ENCODE peak calls at places on chromosomes 16 and 17, in seven cellular contexts. One of them, this sample, is unnamed.

GRCh38 chr17:71668807-71669206 is 452.0 kb upstream of the SOX9 start:
- DNase-seq in uterus: no peak
- DNase-seq in aorta: no peak
- DNase-seq in stimulated activated CD4-positive, alpha-beta T cell treated with anti-CD3 and anti-CD28 coated beads, Interleukin-1b, Interleukin-23, amount 100 ng/mL, for 24 hours: no peak
- DNase-seq in fibroblast of gingiva: no peak
- DNase-seq in EL: no peak
- DNase-seq in cardiac fibroblast: no peak
- DNase-seq in this sample: no peak

GRCh38 chr16:31471875-31472558 is at the start of gene TGFB1I1:
- DNase-seq in EL: peak; percentile 85
- DNase-seq in uterus: peak; percentile 92
- DNase-seq in aorta: peak; percentile 88
- DNase-seq in stimulated activated CD4-positive, alpha-beta T cell treated with anti-CD3 and anti-CD28 coated beads, Interleukin-1b, Interleukin-23, amount 100 ng/mL, for 24 hours: no peak
- DNase-seq in fibroblast of gingiva: peak; percentile 87
- DNase-seq in cardiac fibroblast: peak; percentile 84
- DNase-seq in this sample: peak; percentile 84

GRCh38 chr17:79655672-79656290 is 44.9 kb upstream of the RBFOX3 start:
- DNase-seq in aorta: no peak
- DNase-seq in cardiac fibroblast: no peak
- DNase-seq in fibroblast of gingiva: no peak
- DNase-seq in stimulated activated CD4-positive, alpha-beta T cell treated with anti-CD3 and anti-CD28 coated beads, Interleukin-1b, Interleukin-23, amount 100 ng/mL, for 24 hours: no peak
- DNase-seq in EL: no peak
- DNase-seq in uterus: peak; percentile 10
- DNase-seq in this sample: no peak

GRCh38 chr17:76947309-76947708 is 79.1 kb downstream of the MGAT5B start:
- DNase-seq in fibroblast of gingiva: no peak
- DNase-seq in uterus: no peak
- DNase-seq in cardiac fibroblast: no peak
- DNase-seq in aorta: no peak
- DNase-seq in EL: no peak
- DNase-seq in stimulated activated CD4-positive, alpha-beta T cell treated with anti-CD3 and anti-CD28 coated beads, Interleukin-1b, Interleukin-23, amount 100 ng/mL, for 24 hours: no peak
- DNase-seq in this sample: no peak

GRCh38 chr16:22075776-22076175 is 16.6 kb upstream of the VWA3A start:
- DNase-seq in cardiac fibroblast: peak; percentile 52
- DNase-seq in EL: no peak
- DNase-seq in uterus: no peak
- DNase-seq in fibroblast of gingiva: no peak
- DNase-seq in aorta: no peak
- DNase-seq in stimulated activated CD4-positive, alpha-beta T cell treated with anti-CD3 and anti-CD28 coated beads, Interleukin-1b, Interleukin-23, amount 100 ng/mL, for 24 hours: no peak
- DNase-seq in this sample: no peak

GRCh38 chr17:41322264-41322902 is 6.9 kb upstream of the KRTAP17-1 start:
- DNase-seq in stimulated activated CD4-positive, alpha-beta T cell treated with anti-CD3 and anti-CD28 coated beads, Interleukin-1b, Interleukin-23, amount 100 ng/mL, for 24 hours: no peak
- DNase-seq in aorta: no peak
- DNase-seq in EL: peak; percentile 75
- DNase-seq in cardiac fibroblast: peak; percentile 71
- DNase-seq in fibroblast of gingiva: peak; percentile 71
- DNase-seq in uterus: no peak
- DNase-seq in this sample: peak; percentile 76

GRCh38 chr17:80263253-80264047 is 2.8 kb downstream of the RNF213 start:
- DNase-seq in stimulated activated CD4-positive, alpha-beta T cell treated with anti-CD3 and anti-CD28 coated beads, Interleukin-1b, Interleukin-23, amount 100 ng/mL, for 24 hours: peak; percentile 85
- DNase-seq in aorta: peak; percentile 90
- DNase-seq in EL: peak; percentile 93
- DNase-seq in uterus: peak; percentile 90
- DNase-seq in cardiac fibroblast: peak; percentile 89
- DNase-seq in fibroblast of gingiva: peak; percentile 88
- DNase-seq in this sample: peak; percentile 87

GRCh38 chr17:37089998-37090397 is 141.2 kb downstream of the AATF start:
- DNase-seq in fibroblast of gingiva: no peak
- DNase-seq in stimulated activated CD4-positive, alpha-beta T cell treated with anti-CD3 and anti-CD28 coated beads, Interleukin-1b, Interleukin-23, amount 100 ng/mL, for 24 hours: no peak
- DNase-seq in uterus: no peak
- DNase-seq in aorta: no peak
- DNase-seq in cardiac fibroblast: no peak
- DNase-seq in EL: no peak
- DNase-seq in this sample: no peak

GRCh38 chr16:66267287-66268137 is 99.0 kb upstream of the CDH5 start:
- DNase-seq in stimulated activated CD4-positive, alpha-beta T cell treated with anti-CD3 and anti-CD28 coated beads, Interleukin-1b, Interleukin-23, amount 100 ng/mL, for 24 hours: no peak
- DNase-seq in uterus: peak; percentile 25
- DNase-seq in EL: no peak
- DNase-seq in aorta: no peak
- DNase-seq in fibroblast of gingiva: no peak
- DNase-seq in cardiac fibroblast: no peak
- DNase-seq in this sample: no peak